ENCODE peak calls at places on chromosomes 6 and 20, in eight cellular contexts. L is dorsolateral prefrontal cortex; W is GM13976; U is AG04449; I is heart right ventricle; K is AG10803; G is nephron progenitor cell; B is CD8-positive, alpha-beta T cell. N is an unnamed sample.

GRCh38 chr6:13638014-13638413 is 22.9 kb downstream of the NOL7 start:
- DNase-seq in L (no peak), W (no peak), U (no peak), I (no peak), K (no peak), G (no peak), B (no peak), N (no peak)

GRCh38 chr6:57224769-57225515 is 2.8 kb upstream of the RAB23 start:
- DNase-seq in L (no peak), W (no peak), U (peak; percentile 33), I (no peak), K (peak; percentile 70), G (no peak), B (no peak), N (no peak)

GRCh38 chr6:167797079-167797870 is 29.4 kb upstream of the AFDN start:
- DNase-seq in L (no peak), W (no peak), U (no peak), I (no peak), K (no peak), G (no peak), B (no peak), N (no peak)

GRCh38 chr6:47733879-47734558 is 35.6 kb downstream of the ADGRF4 start:
- DNase-seq in L (no peak), W (peak; percentile 37), U (no peak), I (no peak), K (peak; percentile 16), G (no peak), B (no peak), N (no peak)

GRCh38 chr6:104589940-104590339 is 269.8 kb downstream of the HACE1 start:
- DNase-seq in L (no peak), W (no peak), U (no peak), I (no peak), K (no peak), G (no peak), B (no peak), N (no peak)

GRCh38 chr6:3414704-3415453 is 42.0 kb downstream of the SLC22A23 start:
- DNase-seq in L (no peak), W (peak; percentile 59), U (no peak), I (no peak), K (no peak), G (no peak), B (peak; percentile 8), N (no peak)

GRCh38 chr6:89987140-89987539 is 92.9 kb downstream of the GJA10 start:
- DNase-seq in L (no peak), W (no peak), U (no peak), I (no peak), K (no peak), G (no peak), B (no peak), N (no peak)

GRCh38 chr6:118284736-118285360 is 263.2 kb upstream of the PLN start:
- DNase-seq in L (no peak), W (no peak), U (no peak), I (no peak), K (peak; percentile 24), G (no peak), B (no peak), N (no peak)

GRCh38 chr20:10733122-10733521 is 59.3 kb upstream of the JAG1 start:
- DNase-seq in L (no peak), W (no peak), U (no peak), I (no peak), K (peak; percentile 23), G (no peak), B (no peak), N (no peak)

GRCh38 chr6:34839696-34840352 is 47.9 kb downstream of the BLTP3A start:
- DNase-seq in L (no peak), W (no peak), U (no peak), I (no peak), K (no peak), G (no peak), B (no peak), N (no peak)

GRCh38 chr20:48523191-48523757 is 304.5 kb downstream of the PREX1 start:
- DNase-seq in L (no peak), W (peak; percentile 70), U (no peak), I (no peak), K (peak; percentile 68), G (peak; percentile 76), B (no peak), N (no peak)

GRCh38 chr20:13312300-13312699 is 91.2 kb downstream of the ISM1 start:
- DNase-seq in L (no peak), W (no peak), U (no peak), I (no peak), K (no peak), G (no peak), B (no peak), N (no peak)

GRCh38 chr6:106136172-106136571 is 50.0 kb downstream of the PRDM1 start:
- DNase-seq in L (no peak), W (no peak), U (no peak), I (no peak), K (no peak), G (no peak), B (no peak), N (no peak)

GRCh38 chr6:119832411-119832810 is 482.9 kb upstream of the MAN1A1 start:
- DNase-seq in L (no peak), W (no peak), U (no peak), I (no peak), K (no peak), G (no peak), B (no peak), N (no peak)

GRCh38 chr6:28985396-28986164 is 19.5 kb downstream of the ZNF311 start:
- DNase-seq in L (peak; percentile 55), W (no peak), U (peak; percentile 93), I (peak; percentile 70), K (peak; percentile 98), G (peak; percentile 77), B (no peak), N (peak; percentile 82)

GRCh38 chr6:92538296-92538695 is 881.1 kb downstream of the EPHA7 start:
- DNase-seq in L (no peak), W (no peak), U (no peak), I (no peak), K (peak; percentile 36), G (no peak), B (no peak), N (no peak)

GRCh38 chr20:64110411-64111068 is 3.2 kb upstream of the NPBWR2 start:
- DNase-seq in L (no peak), W (no peak), U (no peak), I (no peak), K (no peak), G (no peak), B (no peak), N (no peak)

GRCh38 chr6:136108591-136108990 is 141.5 kb downstream of the MTFR2 start:
- DNase-seq in L (no peak), W (no peak), U (no peak), I (no peak), K (no peak), G (no peak), B (no peak), N (no peak)

GRCh38 chr6:35170166-35170565 is 29.0 kb upstream of the TCP11 start:
- DNase-seq in L (no peak), W (no peak), U (no peak), I (no peak), K (peak; percentile 63), G (no peak), B (no peak), N (no peak)

DNA sequence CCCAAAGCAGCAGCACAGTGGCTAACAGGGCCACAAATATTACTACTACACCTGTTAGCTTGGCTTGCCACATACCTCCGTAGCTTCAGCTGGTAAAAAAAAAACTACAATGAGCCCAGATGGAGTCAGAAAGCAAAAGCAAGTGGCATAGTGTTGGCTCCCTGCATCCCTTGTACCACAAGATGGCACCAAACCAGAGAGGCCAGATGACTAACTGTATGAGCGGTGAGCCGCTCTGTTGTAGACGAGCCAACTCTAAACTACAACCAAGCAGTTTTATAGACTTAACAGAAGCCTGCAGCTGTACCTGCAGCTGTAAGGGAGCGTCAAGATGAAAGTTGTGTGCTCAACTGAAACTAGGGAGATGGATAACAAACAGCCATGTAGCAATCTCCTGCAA is 84.5 kb upstream of the MCHR2 start:
- DNase-seq in L (no peak), W (no peak), U (no peak), I (no peak), K (peak; percentile 53), G (peak; percentile 12), B (no peak), N (no peak)
- TF ChIP-seq CTCF in L (no peak), W (peak; percentile 11), U (peak; percentile 43), I (no peak), K (peak; percentile 56), G (no peak), B (no peak), N (peak; percentile 17)

GRCh38 chr6:42879372-42880239 is at the start of gene RPL7L1:
- DNase-seq in L (peak; percentile 79), W (peak; percentile 84), U (peak; percentile 38), I (peak; percentile 80), K (peak; percentile 88), G (peak; percentile 73), B (peak; percentile 69), N (peak; percentile 66)
- TF ChIP-seq CTCF in L (peak; percentile 36), W (no peak), U (peak; percentile 1), I (no peak), K (peak; percentile 11), G (no peak), B (no peak), N (no peak)

DNA sequence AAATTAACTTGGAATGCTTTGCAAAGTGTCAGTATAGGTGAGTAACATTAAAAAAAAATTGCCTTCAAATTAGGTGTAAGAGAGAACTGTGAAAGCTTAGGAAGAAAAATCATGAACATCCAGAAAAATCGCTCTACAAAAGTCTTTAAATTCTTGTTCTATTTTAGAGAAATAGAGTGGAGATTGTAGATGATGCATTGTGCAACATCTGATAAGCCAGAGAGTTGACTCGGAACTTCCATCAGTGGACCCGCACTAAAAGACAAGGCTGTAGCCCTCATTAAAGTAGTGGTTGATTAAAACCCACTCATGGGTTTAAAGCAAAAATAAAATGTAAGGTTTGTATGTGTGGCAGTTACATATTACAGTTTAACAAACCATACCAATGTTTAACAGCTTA is 35.8 kb downstream of the MAP3K4 start:
- DNase-seq in L (no peak), W (no peak), U (no peak), I (no peak), K (no peak), G (no peak), B (no peak), N (no peak)
- TF ChIP-seq CTCF in L (no peak), W (no peak), U (no peak), I (no peak), K (no peak), G (no peak), B (no peak), N (no peak)

GRCh38 chr6:19209202-19209601 is 628.0 kb upstream of the ID4 start:
- DNase-seq in L (no peak), W (no peak), U (no peak), I (no peak), K (no peak), G (no peak), B (no peak), N (no peak)

GRCh38 chr6:19205076-19205475 is 632.1 kb upstream of the ID4 start:
- DNase-seq in L (no peak), W (no peak), U (no peak), I (no peak), K (no peak), G (no peak), B (no peak), N (no peak)

DNA sequence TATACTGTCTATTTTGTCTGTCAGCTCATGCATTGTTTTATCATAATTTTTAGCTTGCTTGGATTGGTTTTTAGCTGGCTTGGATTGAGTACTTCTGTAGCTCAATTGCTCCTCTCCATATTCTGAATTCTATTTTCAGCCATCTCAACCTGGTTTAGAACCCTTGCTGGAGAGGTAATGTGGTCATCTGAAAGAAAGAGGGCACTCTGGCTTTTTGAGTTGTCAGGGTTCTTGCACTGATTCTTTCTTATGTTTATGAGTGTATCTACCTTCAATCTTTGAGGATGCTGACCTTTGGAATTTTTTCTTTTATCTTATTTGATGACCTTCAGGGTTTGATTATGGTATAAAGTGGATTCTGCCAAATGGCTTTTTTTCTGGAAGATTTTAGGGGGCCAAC is 632.7 kb upstream of the ID4 start:
- DNase-seq in L (no peak), W (no peak), U (no peak), I (no peak), K (no peak), G (no peak), B (no peak), N (no peak)
- TF ChIP-seq CTCF in L (no peak), W (no peak), U (no peak), I (no peak), K (no peak), G (no peak), B (no peak), N (no peak)